ENCODE peak calls at places on chromosomes 2 and 18, in six cellular contexts. M is T1000; Z is NCI-H187 treated with DMSO at 0.1 percent for 48 hours; C is fibroblast of gingiva; K is CD4-positive, CD25-positive, alpha-beta regulatory T cell; S is WTC11. T is an unnamed sample.

GRCh38 chr2:161250864-161251436 is 57.3 kb upstream of the PSMD14 start:
- DNase-seq in S (no peak), C (no peak), K (peak), M (no peak), Z (no peak), T (no peak)

GRCh38 chr2:240214790-240215675 is 74.6 kb upstream of the OTOS start:
- DNase-seq in S (no peak), K (no peak), Z (no peak), C (no peak), M (no peak), T (no peak)

GRCh38 chr2:19881221-19881620 is 20.6 kb downstream of the TTC32 start:
- DNase-seq in C (no peak), K (no peak), M (no peak), Z (no peak), S (no peak), T (no peak)

GRCh38 chr2:44904578-44904977 is 36.9 kb upstream of the SIX3 start:
- DNase-seq in C (no peak), S (no peak), Z (no peak), K (no peak), M (no peak), T (no peak)

GRCh38 chr2:164671664-164672396 is 50.5 kb upstream of the GRB14 start:
- DNase-seq in S (no peak), Z (no peak), K (no peak), C (peak), M (no peak), T (no peak)

GRCh38 chr2:61017003-61017555 is 441 bp upstream of the PEX13 start:
- DNase-seq in S (peak), M (peak), C (peak), K (peak), Z (peak), T (peak)

GRCh38 chr2:199798881-199799580 is 52.0 kb downstream of the FTCDNL1 start:
- DNase-seq in Z (no peak), S (no peak), C (peak), M (no peak), K (no peak), T (no peak)

GRCh38 chr2:163011035-163011434 is 172.5 kb upstream of the KCNH7 start:
- DNase-seq in Z (peak), M (no peak), S (no peak), K (no peak), C (no peak), T (no peak)

GRCh38 chr2:172496096-172496709 is 59.7 kb upstream of the PDK1 start:
- DNase-seq in S (no peak), Z (no peak), M (no peak), K (peak), C (no peak), T (no peak)

GRCh38 chr2:18096836-18097405 is 218.5 kb downstream of the KCNS3 start:
- DNase-seq in Z (no peak), C (no peak), M (no peak), S (no peak), K (no peak), T (no peak)

GRCh38 chr2:189210250-189211075 is 30.9 kb upstream of the COL5A2 start:
- DNase-seq in Z (no peak), C (peak), S (no peak), M (peak), K (peak), T (no peak)

GRCh38 chr2:219507555-219508443 is 6.5 kb upstream of the ASIC4 start:
- DNase-seq in C (no peak), S (no peak), K (no peak), Z (no peak), M (no peak), T (peak)

GRCh38 chr2:97360202-97360601 is 229.5 kb downstream of the ANKRD36B start:
- DNase-seq in S (peak), C (no peak), M (no peak), K (no peak), Z (no peak), T (no peak)

GRCh38 chr18:58603365-58604067 is 25.4 kb downstream of the ALPK2 start:
- DNase-seq in C (no peak), Z (peak), K (no peak), M (no peak), S (no peak), T (no peak)

GRCh38 chr2:128420131-128420530 is 101.5 kb upstream of the HS6ST1 start:
- DNase-seq in S (no peak), K (no peak), Z (no peak), C (no peak), M (no peak), T (no peak)

GRCh38 chr2:34652636-34653035 is 1053.5 kb upstream of the FAM98A start:
- DNase-seq in M (no peak), C (no peak), Z (no peak), K (no peak), S (no peak), T (no peak)

GRCh38 chr2:216083464-216084279 is 2.0 kb downstream of the TMEM169 start:
- DNase-seq in C (no peak), K (no peak), Z (peak), S (peak), M (no peak), T (peak)

GRCh38 chr2:151520976-151521375 is 111.3 kb downstream of the RIF1 start:
- DNase-seq in Z (no peak), C (no peak), M (no peak), S (no peak), K (no peak), T (no peak)

GRCh38 chr2:233801357-233802131 is 23.4 kb downstream of the MROH2A start:
- DNase-seq in M (no peak), S (no peak), C (no peak), Z (no peak), K (no peak), T (no peak)

GRCh38 chr2:226080323-226080722 is 680.8 kb downstream of the NYAP2 start:
- DNase-seq in K (no peak), Z (no peak), S (no peak), C (peak), M (no peak), T (no peak)

GRCh38 chr2:21382980-21383520 is 259.3 kb downstream of the TDRD15 start:
- DNase-seq in Z (no peak), S (no peak), K (no peak), C (no peak), M (no peak), T (no peak)

GRCh38 chr2:199810422-199811250 is 40.4 kb downstream of the FTCDNL1 start:
- DNase-seq in K (no peak), Z (no peak), S (no peak), C (peak), M (no peak), T (no peak)

GRCh38 chr2:145066151-145066661 is 546.3 kb upstream of the ZEB2 start:
- DNase-seq in S (no peak), C (peak), K (no peak), M (no peak), Z (no peak), T (no peak)

GRCh38 chr2:12819098-12819465 is 102.3 kb downstream of the TRIB2 start:
- DNase-seq in C (peak), K (no peak), M (peak), Z (no peak), S (no peak), T (peak)

GRCh38 chr18:67783215-67783946 is 266.9 kb upstream of the DSEL start:
- DNase-seq in M (no peak), C (peak), Z (no peak), K (no peak), S (no peak), T (no peak)

GRCh38 chr2:217714268-217714643 is 288.5 kb downstream of the TNS1 start:
- DNase-seq in Z (no peak), C (no peak), S (no peak), K (no peak), M (no peak), T (peak)

GRCh38 chr2:85596486-85597143 is 1.1 kb downstream of the RNF181 start:
- DNase-seq in Z (no peak), M (no peak), K (no peak), S (no peak), C (no peak), T (no peak)

GRCh38 chr2:129733579-129733978 is 245.9 kb upstream of the RAB6C start:
- DNase-seq in C (no peak), K (no peak), M (no peak), Z (no peak), S (no peak), T (no peak)

GRCh38 chr2:99776521-99777265 is 286.9 kb upstream of the REV1 start:
- DNase-seq in K (no peak), M (no peak), S (no peak), C (no peak), Z (no peak), T (no peak)

GRCh38 chr2:128367601-128368359 is 49.1 kb upstream of the HS6ST1 start:
- DNase-seq in K (no peak), M (no peak), Z (no peak), S (peak), C (no peak), T (no peak)

GRCh38 chr2:156356006-156356764 is 23.7 kb upstream of the NR4A2 start:
- DNase-seq in S (no peak), M (no peak), Z (no peak), C (peak), K (no peak), T (no peak)

GRCh38 chr18:2302628-2303516 is 268.4 kb downstream of the METTL4 start:
- DNase-seq in Z (no peak), M (no peak), C (no peak), S (no peak), K (no peak), T (no peak)

GRCh38 chr18:69874058-69874457 is 73.6 kb downstream of the CD226 start:
- DNase-seq in S (no peak), C (peak), K (no peak), M (no peak), Z (no peak), T (no peak)

GRCh38 chr2:20148841-20149702 is 75.9 kb downstream of the SDC1 start:
- DNase-seq in C (peak), M (no peak), K (no peak), Z (no peak), S (no peak), T (no peak)

GRCh38 chr2:240197439-240198139 is 57.1 kb upstream of the OTOS start:
- DNase-seq in K (no peak), M (no peak), Z (no peak), S (no peak), C (no peak), T (no peak)

T was measured in BE2C.